ENCODE peak calls at places on chromosomes 6 and 20, in ten cellular contexts. J, R, O, T, X, Z, F, A, U and H are unnamed samples.

GRCh38 chr20:6501061-6501460 is 266.4 kb upstream of the BMP2 start:
- DNase-seq in J (no peak), R (no peak), O (no peak), T (no peak), X (no peak), Z (no peak), F (no peak), A (no peak), U (no peak), H (no peak)

GRCh38 chr20:22582386-22582959 is 1.9 kb downstream of the FOXA2 start:
- DNase-seq in J (no peak), R (no peak), O (no peak), T (no peak), X (no peak), Z (no peak), F (no peak), A (no peak), U (no peak), H (no peak)

GRCh38 chr6:70151616-70152015 is 151.3 kb downstream of the COL9A1 start:
- DNase-seq in J (no peak), R (no peak), O (no peak), T (no peak), X (no peak), Z (no peak), F (no peak), A (no peak), U (no peak), H (no peak)

GRCh38 chr6:108872001-108872974 is 24.1 kb downstream of the ARMC2 start:
- DNase-seq in J (no peak), R (no peak), O (no peak), T (no peak), X (peak), Z (no peak), F (peak), A (peak), U (no peak), H (peak)

GRCh38 chr6:29232725-29233124 is 62.0 kb downstream of the OR2J2 start:
- DNase-seq in J (no peak), R (no peak), O (no peak), T (no peak), X (no peak), Z (no peak), F (no peak), A (no peak), U (no peak), H (no peak)

GRCh38 chr20:38119446-38119845 is 45.6 kb downstream of the TGM2 start:
- DNase-seq in J (no peak), R (no peak), O (no peak), T (no peak), X (no peak), Z (no peak), F (no peak), A (no peak), U (no peak), H (no peak)

GRCh38 chr6:142372348-142372747 is 70.5 kb downstream of the ADGRG6 start:
- DNase-seq in J (no peak), R (no peak), O (no peak), T (no peak), X (no peak), Z (no peak), F (no peak), A (no peak), U (no peak), H (no peak)

GRCh38 chr20:63743210-63743970 is 3.8 kb downstream of the SLC2A4RG start:
- DNase-seq in J (no peak), R (no peak), O (no peak), T (no peak), X (no peak), Z (no peak), F (no peak), A (no peak), U (no peak), H (no peak)

GRCh38 chr6:32177788-32178546 is at the start of gene RNF5:
- DNase-seq in J (peak), R (peak), O (peak), T (peak), X (peak), Z (peak), F (peak), A (peak), U (peak), H (peak)

GRCh38 chr6:131910956-131911355 is 40.2 kb downstream of the CCN2 start:
- DNase-seq in J (no peak), R (no peak), O (no peak), T (no peak), X (no peak), Z (no peak), F (no peak), A (no peak), U (no peak), H (no peak)